ENCODE peak calls at places on chromosomes 7 and 10, in seven cellular contexts. J is MV-4-11, B is astrocyte of the cerebellum, D is A549, I is cerebellum, S is D721Med, P is fibroblast of lung. Z is an unnamed sample.

GRCh38 chr10:74548676-74549075 is 277.7 kb upstream of the KAT6B start:
- DNase-seq in I (no peak), D (no peak), B (no peak), S (no peak), J (no peak), P (no peak), Z (no peak)

GRCh38 chr7:151188252-151188542 is 1.1 kb upstream of the ASB10 start:
- DNase-seq in I (no peak), J (no peak), P (no peak), D (no peak), B (no peak), S (no peak), Z (no peak)

GRCh38 chr10:86178401-86179142 is 188.0 kb downstream of the GRID1 start:
- DNase-seq in S (no peak), J (peak), B (no peak), P (no peak), D (peak), I (no peak), Z (no peak)

GRCh38 chr7:1290262-1291039 is 57.8 kb downstream of the UNCX start:
- DNase-seq in I (peak), P (peak), D (no peak), S (no peak), B (no peak), J (no peak), Z (no peak)

GRCh38 chr7:155586843-155587440 is 40.6 kb upstream of the CNPY1 start:
- DNase-seq in P (no peak), S (no peak), J (no peak), I (no peak), B (no peak), D (no peak), Z (no peak)

GRCh38 chr7:123682690-123683089 is 27.0 kb downstream of the LMOD2 start:
- DNase-seq in B (peak), D (peak), P (peak), J (peak), I (peak), S (no peak), Z (peak)

GRCh38 chr7:452230-452751 is 67.4 kb downstream of the PDGFA start:
- DNase-seq in J (peak), B (no peak), S (no peak), I (no peak), P (peak), D (no peak), Z (no peak)

GRCh38 chr10:59894114-59894513 is 12.2 kb downstream of the CCDC6 start:
- DNase-seq in I (peak), B (peak), J (no peak), P (peak), S (no peak), D (no peak), Z (no peak)

GRCh38 chr10:79182763-79183467 is 114.1 kb downstream of the ZMIZ1 start:
- DNase-seq in I (no peak), B (no peak), S (no peak), P (peak), D (no peak), J (no peak), Z (no peak)

GRCh38 chr7:107108951-107109350 is 59.9 kb upstream of the HBP1 start:
- DNase-seq in D (no peak), S (no peak), I (no peak), P (no peak), J (no peak), B (no peak), Z (no peak)

GRCh38 chr10:63115732-63116383 is 17.3 kb upstream of the NRBF2 start:
- DNase-seq in S (no peak), D (no peak), P (peak), J (no peak), I (peak), B (no peak), Z (no peak)

GRCh38 chr10:52216852-52217251 is 97.2 kb upstream of the DKK1 start:
- DNase-seq in D (no peak), P (peak), S (no peak), J (peak), I (no peak), B (peak), Z (peak)

GRCh38 chr7:152522551-152522950 is 86.7 kb upstream of the KMT2C start:
- DNase-seq in D (no peak), J (no peak), B (no peak), P (peak), S (no peak), I (peak), Z (no peak)

GRCh38 chr10:84665883-84666463 is 337.6 kb downstream of the CCSER2 start:
- DNase-seq in S (no peak), P (no peak), B (no peak), D (peak), J (no peak), I (no peak), Z (peak)

GRCh38 chr7:104328308-104328969 is at the start of gene LHFPL3:
- DNase-seq in J (no peak), S (no peak), P (peak), D (no peak), B (no peak), I (peak), Z (no peak)

GRCh38 chr10:127907411-127908105 is 655 bp downstream of the PTPRE start:
- DNase-seq in P (peak), J (no peak), B (peak), D (no peak), S (no peak), I (peak), Z (no peak)

GRCh38 chr7:38211940-38212339 is 33.9 kb downstream of the STARD3NL start:
- DNase-seq in J (no peak), S (no peak), P (peak), B (no peak), I (peak), D (no peak), Z (no peak)

GRCh38 chr10:132390455-132391371 is 6.3 kb upstream of the PWWP2B start:
- DNase-seq in B (no peak), J (no peak), I (no peak), P (no peak), D (no peak), S (no peak), Z (no peak)

GRCh38 chr7:139771001-139771956 is 6.5 kb downstream of the HIPK2 start:
- DNase-seq in S (no peak), J (peak), P (peak), I (no peak), D (peak), B (peak), Z (no peak)

GRCh38 chr10:52250562-52250961 is 63.5 kb upstream of the DKK1 start:
- DNase-seq in J (no peak), D (no peak), P (no peak), I (no peak), B (no peak), S (no peak), Z (no peak)

Z was measured in GDM1.